ENCODE peak calls at places on chromosome 9, in seven cellular contexts. One of them, this sample, is unnamed.
A peak's percentile ranks its signal among the peaks of the same experiment; 100 is the strongest.

GRCh38 chr9:17900604-17901003 is 321.7 kb downstream of the SH3GL2 start:
- DNase-seq in activated T-cell treated with anti-CD3 and anti-CD28 coated beads, Interleukin-2, amount 50 U/mL, for 24 hours: no peak
- DNase-seq in right atrium auricular region: no peak
- DNase-seq in HuH-7: no peak
- DNase-seq in ovary: no peak
- DNase-seq in activated naive CD4-positive, alpha-beta T cell treated with anti-CD3 and anti-CD28 coated beads for 36 hours: no peak
- DNase-seq in activated CD8-positive, alpha-beta T cell treated with anti-CD3 and anti-CD28 coated beads, Interleukin-2, amount 10 ng/mL, durations not matched to agents 7 days and 5 days: no peak
- DNase-seq in this sample: no peak

GRCh38 chr9:110640736-110641135 is 27.9 kb upstream of the MUSK start:
- DNase-seq in activated T-cell treated with anti-CD3 and anti-CD28 coated beads, Interleukin-2, amount 50 U/mL, for 24 hours: no peak
- DNase-seq in right atrium auricular region: no peak
- DNase-seq in HuH-7: no peak
- DNase-seq in ovary: no peak
- DNase-seq in activated naive CD4-positive, alpha-beta T cell treated with anti-CD3 and anti-CD28 coated beads for 36 hours: no peak
- DNase-seq in activated CD8-positive, alpha-beta T cell treated with anti-CD3 and anti-CD28 coated beads, Interleukin-2, amount 10 ng/mL, durations not matched to agents 7 days and 5 days: no peak
- DNase-seq in this sample: no peak

GRCh38 chr9:93679536-93680444 is 103.4 kb downstream of the PHF2 start:
- DNase-seq in activated T-cell treated with anti-CD3 and anti-CD28 coated beads, Interleukin-2, amount 50 U/mL, for 24 hours: no peak
- DNase-seq in right atrium auricular region: peak; percentile 56
- DNase-seq in HuH-7: no peak
- DNase-seq in ovary: no peak
- DNase-seq in activated naive CD4-positive, alpha-beta T cell treated with anti-CD3 and anti-CD28 coated beads for 36 hours: no peak
- DNase-seq in activated CD8-positive, alpha-beta T cell treated with anti-CD3 and anti-CD28 coated beads, Interleukin-2, amount 10 ng/mL, durations not matched to agents 7 days and 5 days: peak; percentile 15
- DNase-seq in this sample: peak; percentile 6

GRCh38 chr9:112041536-112042243 is 133.4 kb downstream of the SUSD1 start:
- DNase-seq in activated T-cell treated with anti-CD3 and anti-CD28 coated beads, Interleukin-2, amount 50 U/mL, for 24 hours: no peak
- DNase-seq in right atrium auricular region: peak; percentile 70
- DNase-seq in HuH-7: no peak
- DNase-seq in ovary: no peak
- DNase-seq in activated naive CD4-positive, alpha-beta T cell treated with anti-CD3 and anti-CD28 coated beads for 36 hours: no peak
- DNase-seq in activated CD8-positive, alpha-beta T cell treated with anti-CD3 and anti-CD28 coated beads, Interleukin-2, amount 10 ng/mL, durations not matched to agents 7 days and 5 days: no peak
- DNase-seq in this sample: no peak

GRCh38 chr9:3331801-3332200 is 194.0 kb downstream of the RFX3 start:
- DNase-seq in activated T-cell treated with anti-CD3 and anti-CD28 coated beads, Interleukin-2, amount 50 U/mL, for 24 hours: no peak
- DNase-seq in right atrium auricular region: no peak
- DNase-seq in HuH-7: peak; percentile 13
- DNase-seq in ovary: no peak
- DNase-seq in activated naive CD4-positive, alpha-beta T cell treated with anti-CD3 and anti-CD28 coated beads for 36 hours: peak; percentile 49
- DNase-seq in activated CD8-positive, alpha-beta T cell treated with anti-CD3 and anti-CD28 coated beads, Interleukin-2, amount 10 ng/mL, durations not matched to agents 7 days and 5 days: no peak
- DNase-seq in this sample: no peak

GRCh38 chr9:12973702-12974101 is 198.9 kb downstream of the LURAP1L start:
- DNase-seq in activated T-cell treated with anti-CD3 and anti-CD28 coated beads, Interleukin-2, amount 50 U/mL, for 24 hours: no peak
- DNase-seq in right atrium auricular region: no peak
- DNase-seq in HuH-7: no peak
- DNase-seq in ovary: no peak
- DNase-seq in activated naive CD4-positive, alpha-beta T cell treated with anti-CD3 and anti-CD28 coated beads for 36 hours: no peak
- DNase-seq in activated CD8-positive, alpha-beta T cell treated with anti-CD3 and anti-CD28 coated beads, Interleukin-2, amount 10 ng/mL, durations not matched to agents 7 days and 5 days: no peak
- DNase-seq in this sample: no peak

GRCh38 chr9:88733651-88734470 is 198.9 kb downstream of the NXNL2 start:
- DNase-seq in activated T-cell treated with anti-CD3 and anti-CD28 coated beads, Interleukin-2, amount 50 U/mL, for 24 hours: no peak
- DNase-seq in right atrium auricular region: peak; percentile 83
- DNase-seq in HuH-7: no peak
- DNase-seq in ovary: no peak
- DNase-seq in activated naive CD4-positive, alpha-beta T cell treated with anti-CD3 and anti-CD28 coated beads for 36 hours: no peak
- DNase-seq in activated CD8-positive, alpha-beta T cell treated with anti-CD3 and anti-CD28 coated beads, Interleukin-2, amount 10 ng/mL, durations not matched to agents 7 days and 5 days: no peak
- DNase-seq in this sample: no peak

GRCh38 chr9:106864533-106865143 is 1.7 kb downstream of the ZNF462 start:
- DNase-seq in activated T-cell treated with anti-CD3 and anti-CD28 coated beads, Interleukin-2, amount 50 U/mL, for 24 hours: no peak
- DNase-seq in right atrium auricular region: no peak
- DNase-seq in HuH-7: no peak
- DNase-seq in ovary: peak; percentile 40
- DNase-seq in activated naive CD4-positive, alpha-beta T cell treated with anti-CD3 and anti-CD28 coated beads for 36 hours: no peak
- DNase-seq in activated CD8-positive, alpha-beta T cell treated with anti-CD3 and anti-CD28 coated beads, Interleukin-2, amount 10 ng/mL, durations not matched to agents 7 days and 5 days: no peak
- DNase-seq in this sample: no peak

GRCh38 chr9:73565833-73566465 is 414.3 kb downstream of the ANXA1 start:
- DNase-seq in activated T-cell treated with anti-CD3 and anti-CD28 coated beads, Interleukin-2, amount 50 U/mL, for 24 hours: no peak
- DNase-seq in right atrium auricular region: no peak
- DNase-seq in HuH-7: peak; percentile 5
- DNase-seq in ovary: no peak
- DNase-seq in activated naive CD4-positive, alpha-beta T cell treated with anti-CD3 and anti-CD28 coated beads for 36 hours: peak; percentile 5
- DNase-seq in activated CD8-positive, alpha-beta T cell treated with anti-CD3 and anti-CD28 coated beads, Interleukin-2, amount 10 ng/mL, durations not matched to agents 7 days and 5 days: no peak
- DNase-seq in this sample: no peak

GRCh38 chr9:33619666-33620404 is 95.8 kb downstream of the ANKRD18B start:
- DNase-seq in activated T-cell treated with anti-CD3 and anti-CD28 coated beads, Interleukin-2, amount 50 U/mL, for 24 hours: no peak
- DNase-seq in right atrium auricular region: no peak
- DNase-seq in HuH-7: no peak
- DNase-seq in ovary: no peak
- DNase-seq in activated naive CD4-positive, alpha-beta T cell treated with anti-CD3 and anti-CD28 coated beads for 36 hours: no peak
- DNase-seq in activated CD8-positive, alpha-beta T cell treated with anti-CD3 and anti-CD28 coated beads, Interleukin-2, amount 10 ng/mL, durations not matched to agents 7 days and 5 days: no peak
- DNase-seq in this sample: no peak

GRCh38 chr9:113563856-113564514 is 100.5 kb downstream of the RGS3 start:
- DNase-seq in activated T-cell treated with anti-CD3 and anti-CD28 coated beads, Interleukin-2, amount 50 U/mL, for 24 hours: no peak
- DNase-seq in right atrium auricular region: no peak
- DNase-seq in HuH-7: no peak
- DNase-seq in ovary: no peak
- DNase-seq in activated naive CD4-positive, alpha-beta T cell treated with anti-CD3 and anti-CD28 coated beads for 36 hours: peak; percentile 2
- DNase-seq in activated CD8-positive, alpha-beta T cell treated with anti-CD3 and anti-CD28 coated beads, Interleukin-2, amount 10 ng/mL, durations not matched to agents 7 days and 5 days: no peak
- DNase-seq in this sample: no peak

This sample was measured in GM12892.